ENCODE peak calls at places on chromosomes 7 and 10, in four cellular contexts. K is prostate gland, E is fibroblast of lung, F is pancreas. G is an unnamed sample.
A peak's percentile ranks its signal among the peaks of the same experiment; 100 is the strongest.

GRCh38 chr10:116702165-116702564 is 40.2 kb downstream of the HSPA12A start:
- DNase-seq in F (no peak), E (no peak), K (no peak), G (no peak)

GRCh38 chr7:78620931-78621330 is 822.4 kb downstream of the PHTF2 start:
- DNase-seq in E (peak; percentile 15), F (no peak), K (no peak), G (no peak)

GRCh38 chr7:25851332-25852248 is 300.4 kb upstream of the NFE2L3 start:
- DNase-seq in E (peak; percentile 45), K (peak; percentile 85), F (peak; percentile 91), G (peak; percentile 69)

GRCh38 chr7:135958173-135958572 is 19.0 kb downstream of the MTPN start:
- DNase-seq in K (no peak), F (no peak), E (no peak), G (no peak)

GRCh38 chr10:125101049-125101448 is 59.3 kb downstream of the CTBP2 start:
- DNase-seq in F (no peak), E (no peak), K (no peak), G (no peak)

GRCh38 chr10:5971886-5972285 is 5.5 kb downstream of the IL15RA start:
- DNase-seq in K (no peak), F (no peak), E (no peak), G (no peak)

GRCh38 chr7:38938589-38938988 is 29.6 kb upstream of the VPS41 start:
- DNase-seq in E (no peak), F (no peak), K (no peak), G (no peak)

GRCh38 chr10:11145498-11145855 is 127.8 kb downstream of the CELF2 start:
- DNase-seq in F (no peak), E (no peak), K (no peak), G (no peak)

GRCh38 chr10:61398730-61399129 is 54.5 kb downstream of the TMEM26 start:
- DNase-seq in F (no peak), K (no peak), E (peak; percentile 59), G (no peak)

GRCh38 chr7:79452495-79453265 is 787 bp downstream of the MAGI2 start:
- DNase-seq in E (peak; percentile 14), K (peak; percentile 7), F (peak; percentile 55), G (peak; percentile 24)

GRCh38 chr10:98610855-98611254 is 164.1 kb upstream of the HPS1 start:
- DNase-seq in F (no peak), K (no peak), E (no peak), G (no peak)

GRCh38 chr10:114547466-114547865 is 110.6 kb downstream of the ABLIM1 start:
- DNase-seq in E (no peak), F (no peak), K (no peak), G (no peak)

GRCh38 chr10:122413325-122413724 is 38.8 kb downstream of the PLEKHA1 start:
- DNase-seq in K (no peak), F (no peak), E (no peak), G (no peak)

GRCh38 chr7:116772926-116773749 is 89.2 kb upstream of the CAPZA2 start:
- DNase-seq in K (no peak), E (no peak), F (no peak), G (no peak)

GRCh38 chr7:24851791-24852190 is 94.5 kb upstream of the GSDME start:
- DNase-seq in K (no peak), E (peak; percentile 45), F (no peak), G (peak; percentile 51)

GRCh38 chr7:149050941-149051340 is 22.6 kb upstream of the PDIA4 start:
- DNase-seq in E (peak; percentile 64), F (no peak), K (no peak), G (no peak)

GRCh38 chr10:51867956-51868355 is 168.6 kb upstream of the CSTF2T start:
- DNase-seq in E (peak; percentile 94), K (no peak), F (no peak), G (peak; percentile 74)

GRCh38 chr10:49831352-49832040 is 69.4 kb upstream of the OGDHL start:
- DNase-seq in F (no peak), K (no peak), E (peak; percentile 74), G (no peak)

GRCh38 chr7:44541876-44542610 is 913 bp upstream of the NPC1L1 start:
- DNase-seq in F (no peak), E (no peak), K (no peak), G (no peak)

GRCh38 chr7:3673524-3673923 is 372.5 kb downstream of the SDK1 start:
- DNase-seq in E (peak; percentile 10), F (no peak), K (peak; percentile 11), G (peak; percentile 8)

GRCh38 chr7:88243345-88243909 is 23.6 kb upstream of the SRI start:
- DNase-seq in F (no peak), E (peak; percentile 51), K (peak; percentile 30), G (no peak)

GRCh38 chr10:115936926-115937755 is 335.9 kb downstream of the GFRA1 start:
- DNase-seq in K (no peak), E (peak; percentile 82), F (no peak), G (no peak)

GRCh38 chr10:14815681-14816080 is 22.2 kb downstream of the CDNF start:
- DNase-seq in E (peak; percentile 53), K (no peak), F (no peak), G (no peak)

GRCh38 chr10:46019541-46020343 is 10.7 kb downstream of the NCOA4 start:
- DNase-seq in K (no peak), F (no peak), E (no peak), G (no peak)

GRCh38 chr7:128394904-128395496 is 14.8 kb downstream of the IMPDH1 start:
- DNase-seq in K (no peak), F (peak; percentile 81), E (no peak), G (no peak)

GRCh38 chr7:128391805-128392204 is 18.0 kb downstream of the IMPDH1 start:
- DNase-seq in E (no peak), F (no peak), K (no peak), G (no peak)

GRCh38 chr7:128395748-128396147 is 14.0 kb downstream of the IMPDH1 start:
- DNase-seq in E (no peak), K (no peak), F (no peak), G (no peak)

GRCh38 chr7:128392446-128393327 is 17.1 kb downstream of the IMPDH1 start:
- DNase-seq in K (no peak), F (no peak), E (no peak), G (no peak)

DNA sequence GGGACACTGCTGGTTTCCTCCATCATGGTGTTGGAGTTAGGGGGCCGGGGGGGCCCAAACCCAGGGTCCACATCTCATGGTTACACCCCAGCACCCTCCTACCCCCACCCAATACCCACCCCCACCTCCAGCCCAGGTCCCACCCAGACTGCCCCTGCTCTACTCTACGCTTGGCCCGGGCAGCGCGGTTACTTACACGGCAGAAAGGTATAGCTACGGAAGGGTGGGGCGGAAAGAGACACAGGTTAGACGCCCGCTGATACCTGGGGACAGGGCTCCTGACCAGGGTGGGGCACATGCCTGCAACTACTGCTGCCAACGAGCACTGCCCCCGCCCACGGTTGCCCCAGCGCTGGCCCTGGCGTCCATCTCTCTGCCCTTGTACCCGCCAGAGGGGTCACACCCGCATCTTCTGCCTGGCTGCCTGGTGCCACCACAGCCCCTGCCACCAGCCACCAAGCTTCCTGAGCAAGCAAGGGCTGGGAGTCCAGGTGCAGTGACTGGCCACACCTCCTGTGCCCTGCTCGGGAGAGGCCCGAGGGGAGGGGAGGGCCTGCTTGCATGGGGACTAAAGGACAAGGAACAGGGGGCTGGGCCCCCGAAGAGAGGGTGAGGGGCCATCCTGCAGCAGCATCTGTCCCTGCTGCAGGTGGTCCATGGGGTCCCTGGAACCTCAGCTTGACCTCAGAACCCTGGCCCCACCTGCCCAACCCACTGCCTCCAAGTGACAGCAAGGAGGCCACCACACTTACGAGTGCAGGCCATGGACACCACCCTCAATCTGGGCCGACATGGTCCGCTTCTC is 16.1 kb downstream of the IMPDH1 start:
- DNase-seq in E (no peak), K (no peak), F (no peak), G (no peak)
- H3K36me3 ChIP-seq in E (peaks cover 22% of the 10 kb centered on the region), K (peaks cover 3% of the 10 kb centered on the region), F (no peaks in the 10 kb centered on the region), G (peaks cover 8% of the 10 kb centered on the region)

DNA sequence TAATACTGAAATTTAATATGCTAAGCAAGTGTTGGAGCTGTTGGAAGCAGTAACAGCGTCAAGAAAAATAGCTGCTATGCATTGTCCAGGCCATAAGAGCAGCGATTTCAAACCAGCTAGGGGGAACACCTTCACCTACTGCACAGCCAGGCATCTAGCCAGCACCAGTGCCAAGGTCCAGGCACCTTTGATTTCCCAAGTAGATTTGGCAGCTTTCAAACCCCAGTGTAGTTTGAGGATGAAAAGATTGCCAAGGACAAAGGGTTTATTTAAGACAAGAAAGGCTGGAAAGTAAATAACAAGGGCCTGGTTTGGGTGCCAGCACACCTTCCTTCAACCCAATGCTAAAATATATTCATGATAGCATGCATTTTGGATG is 65.4 kb upstream of the ZNF92 start:
- DNase-seq in E (no peak), F (no peak), K (no peak), G (no peak)
- H3K36me3 ChIP-seq in E (no peaks in the 10 kb centered on the region), F (no peaks in the 10 kb centered on the region), K (no peaks in the 10 kb centered on the region), G (no peaks in the 10 kb centered on the region)

DNA sequence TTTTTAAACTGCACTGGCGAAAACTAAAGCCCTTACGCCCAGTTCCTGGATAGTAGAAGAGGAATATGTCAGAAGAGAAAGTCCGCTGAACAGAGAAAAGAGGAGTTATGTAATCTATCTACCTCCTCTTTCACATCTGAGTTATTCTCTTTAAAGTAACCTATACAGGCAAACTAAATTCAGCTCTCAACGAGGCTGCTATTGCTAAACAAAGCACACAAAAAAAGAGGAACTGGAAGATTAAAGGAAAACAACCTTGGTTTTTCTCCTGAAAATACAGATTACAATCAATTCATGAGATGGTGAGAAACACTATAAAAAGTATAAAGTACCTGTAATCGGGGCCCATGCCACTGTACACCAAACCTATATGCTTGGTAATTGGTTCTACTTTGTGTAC is 5.8 kb downstream of the PSMA2 start:
- DNase-seq in F (no peak), E (no peak), K (no peak), G (no peak)
- H3K36me3 ChIP-seq in F (peaks cover 3% of the 10 kb centered on the region), E (peaks cover 3% of the 10 kb centered on the region), K (peaks cover 2% of the 10 kb centered on the region), G (peaks cover 70% of the 10 kb centered on the region)

DNA sequence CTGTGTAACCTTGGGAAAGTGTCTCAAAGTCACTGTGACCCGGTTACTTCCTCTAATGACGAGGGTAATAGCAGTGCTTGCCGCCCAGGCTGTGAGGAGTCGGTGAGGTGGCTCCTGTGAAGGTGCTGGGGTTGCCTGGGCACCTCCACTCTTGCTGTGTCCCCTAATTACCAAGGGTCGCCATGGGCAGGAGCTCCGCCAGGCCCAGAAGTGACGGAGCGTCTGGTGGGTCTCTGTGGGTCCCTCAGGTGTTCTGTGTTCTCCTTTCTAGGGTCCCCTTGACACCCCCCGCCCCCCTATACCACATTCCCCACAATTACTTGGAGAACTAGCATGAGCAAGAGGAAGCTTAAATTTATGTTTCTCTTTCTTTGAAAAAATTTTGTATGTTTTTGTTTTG is 161.5 kb downstream of the WDR37 start:
- DNase-seq in K (no peak), F (no peak), E (no peak), G (no peak)
- H3K36me3 ChIP-seq in K (no peaks in the 10 kb centered on the region), F (no peaks in the 10 kb centered on the region), E (no peaks in the 10 kb centered on the region), G (no peaks in the 10 kb centered on the region)